ENCODE peak calls at places on chromosomes 2 and 18, in nine cellular contexts. One of them, this sample, is unnamed. For H4K20me1 and H3K4me1, the result is how much of the 10 kb centered on the place peaks cover.

GRCh38 chr2:74041182-74041581 is 56.5 kb downstream of the TET3 start:
- DNase-seq in GM23248: no peak
- DNase-seq in IMR-90: no peak
- DNase-seq in fibroblast of lung: no peak
- DNase-seq in K562: peak
- DNase-seq in neural progenitor cell: no peak
- DNase-seq in endothelial cell of umbilical vein: no peak
- DNase-seq in H1: no peak
- DNase-seq in keratinocyte: no peak
- DNase-seq in this sample: no peak

GRCh38 chr2:20415511-20415918 is 31.4 kb upstream of the RHOB start:
- DNase-seq in GM23248: peak
- DNase-seq in IMR-90: no peak
- DNase-seq in fibroblast of lung: peak
- DNase-seq in K562: no peak
- DNase-seq in neural progenitor cell: no peak
- DNase-seq in endothelial cell of umbilical vein: no peak
- DNase-seq in H1: no peak
- DNase-seq in keratinocyte: peak
- DNase-seq in this sample: no peak

GRCh38 chr2:127100261-127101047 is 6.5 kb downstream of the BIN1 start:
- DNase-seq in GM23248: peak
- DNase-seq in IMR-90: peak
- DNase-seq in fibroblast of lung: peak
- DNase-seq in K562: peak
- DNase-seq in neural progenitor cell: no peak
- DNase-seq in endothelial cell of umbilical vein: no peak
- DNase-seq in H1: no peak
- DNase-seq in keratinocyte: no peak
- DNase-seq in this sample: no peak

GRCh38 chr2:181944914-181945291 is 40.8 kb upstream of the PPP1R1C start:
- DNase-seq in GM23248: no peak
- DNase-seq in IMR-90: no peak
- DNase-seq in fibroblast of lung: no peak
- DNase-seq in K562: no peak
- DNase-seq in neural progenitor cell: no peak
- DNase-seq in endothelial cell of umbilical vein: no peak
- DNase-seq in H1: no peak
- DNase-seq in keratinocyte: no peak
- DNase-seq in this sample: no peak

GRCh38 chr2:12412898-12413305 is 303.8 kb upstream of the TRIB2 start:
- DNase-seq in GM23248: no peak
- DNase-seq in IMR-90: peak
- DNase-seq in fibroblast of lung: peak
- DNase-seq in K562: no peak
- DNase-seq in neural progenitor cell: no peak
- DNase-seq in endothelial cell of umbilical vein: peak
- DNase-seq in H1: no peak
- DNase-seq in keratinocyte: no peak
- DNase-seq in this sample: peak

GRCh38 chr2:218289639-218290315 is 2.5 kb downstream of the TMBIM1 start:
- DNase-seq in GM23248: peak
- DNase-seq in IMR-90: peak
- DNase-seq in fibroblast of lung: peak
- DNase-seq in K562: no peak
- DNase-seq in neural progenitor cell: no peak
- DNase-seq in endothelial cell of umbilical vein: peak
- DNase-seq in H1: no peak
- DNase-seq in keratinocyte: no peak
- DNase-seq in this sample: no peak

GRCh38 chr2:152418688-152419087 is 83.7 kb downstream of the FMNL2 start:
- DNase-seq in GM23248: peak
- DNase-seq in IMR-90: peak
- DNase-seq in fibroblast of lung: peak
- DNase-seq in K562: no peak
- DNase-seq in neural progenitor cell: no peak
- DNase-seq in endothelial cell of umbilical vein: peak
- DNase-seq in H1: no peak
- DNase-seq in keratinocyte: no peak
- DNase-seq in this sample: peak

GRCh38 chr18:61464551-61465102 is 131.4 kb downstream of the CDH20 start:
- DNase-seq in GM23248: no peak
- DNase-seq in IMR-90: no peak
- DNase-seq in fibroblast of lung: peak
- DNase-seq in K562: no peak
- DNase-seq in neural progenitor cell: no peak
- DNase-seq in endothelial cell of umbilical vein: no peak
- DNase-seq in H1: no peak
- DNase-seq in keratinocyte: no peak
- DNase-seq in this sample: no peak

GRCh38 chr2:165874445-165875039 is 79.0 kb downstream of the TTC21B start:
- DNase-seq in GM23248: peak
- DNase-seq in IMR-90: peak
- DNase-seq in fibroblast of lung: peak
- DNase-seq in K562: peak
- DNase-seq in neural progenitor cell: peak
- DNase-seq in endothelial cell of umbilical vein: peak
- DNase-seq in H1: no peak
- DNase-seq in keratinocyte: peak
- DNase-seq in this sample: peak

GRCh38 chr2:75053484-75054112 is 95.2 kb downstream of the POLE4 start:
- DNase-seq in GM23248: peak
- DNase-seq in IMR-90: peak
- DNase-seq in fibroblast of lung: no peak
- DNase-seq in K562: peak
- DNase-seq in neural progenitor cell: peak
- DNase-seq in endothelial cell of umbilical vein: peak
- DNase-seq in H1: peak
- DNase-seq in keratinocyte: no peak
- DNase-seq in this sample: peak

GRCh38 chr2:227147023-227147422 is 17.0 kb downstream of the COL4A4 start:
- DNase-seq in GM23248: peak
- DNase-seq in IMR-90: no peak
- DNase-seq in fibroblast of lung: peak
- DNase-seq in K562: no peak
- DNase-seq in neural progenitor cell: no peak
- DNase-seq in endothelial cell of umbilical vein: no peak
- DNase-seq in H1: no peak
- DNase-seq in keratinocyte: no peak
- DNase-seq in this sample: no peak

GRCh38 chr2:240225660-240226475 is 85.4 kb upstream of the OTOS start:
- DNase-seq in GM23248: no peak
- DNase-seq in IMR-90: no peak
- DNase-seq in fibroblast of lung: no peak
- DNase-seq in K562: no peak
- DNase-seq in neural progenitor cell: no peak
- DNase-seq in endothelial cell of umbilical vein: no peak
- DNase-seq in H1: no peak
- DNase-seq in keratinocyte: no peak
- DNase-seq in this sample: no peak

GRCh38 chr2:234839285-234839684 is 112.5 kb upstream of the SH3BP4 start:
- DNase-seq in GM23248: peak
- DNase-seq in IMR-90: no peak
- DNase-seq in fibroblast of lung: peak
- DNase-seq in K562: no peak
- DNase-seq in neural progenitor cell: no peak
- DNase-seq in endothelial cell of umbilical vein: no peak
- DNase-seq in H1: no peak
- DNase-seq in keratinocyte: no peak
- DNase-seq in this sample: no peak

GRCh38 chr2:232502513-232502900 is 14.9 kb upstream of the ECEL1 start:
- DNase-seq in GM23248: peak
- DNase-seq in IMR-90: peak
- DNase-seq in fibroblast of lung: no peak
- DNase-seq in K562: no peak
- DNase-seq in neural progenitor cell: no peak
- DNase-seq in endothelial cell of umbilical vein: no peak
- DNase-seq in H1: no peak
- DNase-seq in keratinocyte: no peak
- DNase-seq in this sample: no peak

GRCh38 chr2:232501794-232502499 is 14.3 kb upstream of the ECEL1 start:
- DNase-seq in GM23248: no peak
- DNase-seq in IMR-90: no peak
- DNase-seq in fibroblast of lung: no peak
- DNase-seq in K562: no peak
- DNase-seq in neural progenitor cell: no peak
- DNase-seq in endothelial cell of umbilical vein: no peak
- DNase-seq in H1: no peak
- DNase-seq in keratinocyte: no peak
- DNase-seq in this sample: no peak

GRCh38 chr2:232504438-232504837 is 15.8 kb upstream of the PRSS56 start:
- DNase-seq in GM23248: no peak
- DNase-seq in IMR-90: no peak
- DNase-seq in fibroblast of lung: no peak
- DNase-seq in K562: no peak
- DNase-seq in neural progenitor cell: no peak
- DNase-seq in endothelial cell of umbilical vein: no peak
- DNase-seq in H1: no peak
- DNase-seq in keratinocyte: no peak
- DNase-seq in this sample: no peak

GRCh38 chr2:232503792-232504323 is 16.2 kb upstream of the ECEL1 start:
- DNase-seq in GM23248: no peak
- DNase-seq in IMR-90: no peak
- DNase-seq in fibroblast of lung: no peak
- DNase-seq in K562: no peak
- DNase-seq in neural progenitor cell: no peak
- DNase-seq in endothelial cell of umbilical vein: no peak
- DNase-seq in H1: no peak
- DNase-seq in keratinocyte: no peak
- DNase-seq in this sample: no peak

DNA sequence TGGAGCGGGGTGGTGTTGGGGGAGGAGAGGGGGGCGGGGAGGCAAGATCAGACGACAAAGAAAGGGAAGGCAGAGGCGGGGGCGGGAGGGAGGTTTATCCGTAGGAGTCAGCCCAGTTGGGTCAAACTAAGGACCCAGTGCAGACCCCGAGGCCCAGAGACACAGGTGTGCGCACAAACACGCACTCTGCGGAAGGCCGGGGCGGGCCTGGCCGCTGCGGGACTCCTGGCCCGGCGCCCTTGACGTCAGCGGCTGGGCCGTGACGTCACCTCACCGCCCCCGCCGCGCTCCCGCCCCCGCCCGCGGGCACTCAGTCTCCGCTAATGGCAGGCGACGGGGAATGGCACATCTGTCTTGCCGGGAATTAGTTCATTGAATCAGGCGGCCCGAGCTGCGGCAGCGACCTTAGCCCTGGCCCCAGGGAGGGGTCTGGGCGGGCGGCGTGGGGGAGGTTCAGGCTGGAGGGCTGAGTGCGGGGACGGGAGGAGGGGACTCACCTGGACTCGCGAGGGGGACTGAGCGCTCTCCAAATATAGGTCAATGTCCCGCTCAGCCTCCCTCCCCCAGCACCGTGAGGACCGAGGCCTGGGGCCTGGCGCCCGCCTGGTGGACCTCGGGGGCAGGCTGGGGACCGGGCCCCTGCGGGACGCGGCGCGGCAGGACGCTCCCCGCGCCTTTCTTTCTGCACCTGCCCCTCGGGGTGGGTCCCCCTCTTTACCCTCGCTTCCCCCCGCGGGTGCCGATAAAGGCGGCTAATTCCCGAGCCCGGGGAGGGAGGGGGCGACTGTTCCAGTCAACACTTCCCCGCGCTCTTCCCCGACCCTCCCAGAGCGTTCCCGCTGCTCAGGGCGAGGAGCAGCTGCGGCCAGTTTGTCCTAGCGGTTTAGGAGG is 15.5 kb upstream of the ECEL1 start:
- DNase-seq in GM23248: peak
- DNase-seq in IMR-90: peak
- DNase-seq in fibroblast of lung: peak
- DNase-seq in K562: peak
- DNase-seq in neural progenitor cell: peak
- DNase-seq in endothelial cell of umbilical vein: no peak
- DNase-seq in H1: no peak
- DNase-seq in keratinocyte: no peak
- DNase-seq in this sample: no peak
- H3K9ac ChIP-seq in GM23248: no peak
- H3K9ac ChIP-seq in IMR-90: no peak
- H3K9ac ChIP-seq in fibroblast of lung: no peak
- H3K9ac ChIP-seq in K562: no peak
- H3K9ac ChIP-seq in neural progenitor cell: no peak
- H3K9ac ChIP-seq in endothelial cell of umbilical vein: no peak
- H3K9ac ChIP-seq in H1: no peak
- H3K9ac ChIP-seq in keratinocyte: no peak
- H3K9ac ChIP-seq in this sample: no peak

GRCh38 chr2:37153224-37153623 is 3.6 kb downstream of the EIF2AK2 start:
- DNase-seq in GM23248: no peak
- DNase-seq in IMR-90: no peak
- DNase-seq in fibroblast of lung: no peak
- DNase-seq in K562: no peak
- DNase-seq in neural progenitor cell: no peak
- DNase-seq in endothelial cell of umbilical vein: no peak
- DNase-seq in H1: no peak
- DNase-seq in keratinocyte: no peak
- DNase-seq in this sample: no peak
- H4K20me1 ChIP-seq in GM23248: under half
- H4K20me1 ChIP-seq in IMR-90: under half
- H4K20me1 ChIP-seq in fibroblast of lung: under half
- H4K20me1 ChIP-seq in K562: under half
- H4K20me1 ChIP-seq in neural progenitor cell: under half
- H4K20me1 ChIP-seq in endothelial cell of umbilical vein: under half
- H4K20me1 ChIP-seq in H1: under half
- H4K20me1 ChIP-seq in keratinocyte: under half
- H4K20me1 ChIP-seq in this sample: under half

GRCh38 chr2:237695201-237695780 is 67.9 kb downstream of the LRRFIP1 start:
- DNase-seq in GM23248: peak
- DNase-seq in IMR-90: peak
- DNase-seq in fibroblast of lung: peak
- DNase-seq in K562: peak
- DNase-seq in neural progenitor cell: no peak
- DNase-seq in endothelial cell of umbilical vein: peak
- DNase-seq in H1: no peak
- DNase-seq in keratinocyte: peak
- DNase-seq in this sample: peak
- H3K4me1 ChIP-seq in GM23248: under half
- H3K4me1 ChIP-seq in IMR-90: under half
- H3K4me1 ChIP-seq in fibroblast of lung: under half
- H3K4me1 ChIP-seq in K562: under half
- H3K4me1 ChIP-seq in neural progenitor cell: under half
- H3K4me1 ChIP-seq in endothelial cell of umbilical vein: half or more
- H3K4me1 ChIP-seq in H1: under half
- H3K4me1 ChIP-seq in keratinocyte: half or more
- H3K4me1 ChIP-seq in this sample: under half

DNA sequence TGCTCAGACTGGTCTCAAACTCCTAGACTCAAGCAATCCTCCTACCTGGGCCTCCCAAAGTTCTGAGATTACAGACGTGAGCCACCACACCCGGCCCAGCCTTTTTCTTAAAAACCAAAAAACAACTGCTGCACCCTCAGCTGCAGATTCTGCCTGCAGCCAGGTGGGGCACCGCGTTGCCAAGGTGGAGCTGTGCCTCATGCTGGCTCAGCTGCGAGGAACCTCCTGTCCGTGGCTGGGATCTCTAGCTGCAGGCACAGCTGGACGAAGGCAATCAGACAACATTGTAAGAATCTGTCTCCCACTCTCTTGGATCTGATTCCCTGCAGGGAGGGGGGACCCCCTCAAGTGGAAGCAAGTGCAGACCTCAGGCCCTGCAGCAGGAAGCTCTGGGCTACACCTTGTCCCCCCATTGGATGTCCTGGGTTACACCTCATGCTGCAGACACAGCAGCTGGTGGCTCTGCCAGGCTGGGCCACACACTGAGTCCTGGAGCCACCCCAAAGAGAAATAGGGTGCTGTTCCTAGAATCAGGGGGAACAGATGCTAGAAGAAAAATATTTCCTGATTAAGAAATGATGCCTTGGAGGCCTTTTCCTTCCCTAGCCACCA is 24.1 kb downstream of the CIDEA start:
- DNase-seq in GM23248: peak
- DNase-seq in IMR-90: peak
- DNase-seq in fibroblast of lung: no peak
- DNase-seq in K562: no peak
- DNase-seq in neural progenitor cell: peak
- DNase-seq in endothelial cell of umbilical vein: no peak
- DNase-seq in H1: no peak
- DNase-seq in keratinocyte: no peak
- DNase-seq in this sample: peak
- H3K9ac ChIP-seq in GM23248: peak
- H3K9ac ChIP-seq in IMR-90: peak
- H3K9ac ChIP-seq in fibroblast of lung: peak
- H3K9ac ChIP-seq in K562: no peak
- H3K9ac ChIP-seq in neural progenitor cell: no peak
- H3K9ac ChIP-seq in endothelial cell of umbilical vein: peak
- H3K9ac ChIP-seq in H1: no peak
- H3K9ac ChIP-seq in keratinocyte: no peak
- H3K9ac ChIP-seq in this sample: no peak